ENCODE peak calls at places on chromosomes 16 and 17, in seven cellular contexts. One of them, this sample, is unnamed.

GRCh38 chr16:27984121-27984520 is 79.4 kb downstream of the GSG1L start:
- DNase-seq in tibial nerve: no peak
- DNase-seq in thoracic aorta: no peak
- DNase-seq in lower lobe of right lung: peak; percentile 9
- DNase-seq in Peyer's patch: no peak
- DNase-seq in psoas muscle: no peak
- DNase-seq in stomach: no peak
- DNase-seq in this sample: no peak

GRCh38 chr17:16516594-16517018 is 24.6 kb upstream of the LRRC75A start:
- DNase-seq in tibial nerve: no peak
- DNase-seq in thoracic aorta: no peak
- DNase-seq in lower lobe of right lung: no peak
- DNase-seq in Peyer's patch: no peak
- DNase-seq in psoas muscle: peak; percentile 38
- DNase-seq in stomach: no peak
- DNase-seq in this sample: no peak

GRCh38 chr16:12078405-12079245 is 102.1 kb downstream of the SNX29 start:
- DNase-seq in tibial nerve: no peak
- DNase-seq in thoracic aorta: no peak
- DNase-seq in lower lobe of right lung: peak; percentile 44
- DNase-seq in Peyer's patch: no peak
- DNase-seq in psoas muscle: no peak
- DNase-seq in stomach: no peak
- DNase-seq in this sample: no peak

GRCh38 chr16:72787519-72788268 is 260.2 kb downstream of the ZFHX3 start:
- DNase-seq in tibial nerve: peak; percentile 58
- DNase-seq in thoracic aorta: peak; percentile 40
- DNase-seq in lower lobe of right lung: peak; percentile 81
- DNase-seq in Peyer's patch: peak; percentile 77
- DNase-seq in psoas muscle: peak; percentile 53
- DNase-seq in stomach: peak; percentile 77
- DNase-seq in this sample: peak; percentile 31

GRCh38 chr17:39096435-39097158 is 54.8 kb downstream of the PLXDC1 start:
- DNase-seq in tibial nerve: no peak
- DNase-seq in thoracic aorta: no peak
- DNase-seq in lower lobe of right lung: no peak
- DNase-seq in Peyer's patch: no peak
- DNase-seq in psoas muscle: no peak
- DNase-seq in stomach: no peak
- DNase-seq in this sample: peak; percentile 73

GRCh38 chr16:86396918-86397317 is 113.4 kb upstream of the FOXF1 start:
- DNase-seq in tibial nerve: no peak
- DNase-seq in thoracic aorta: no peak
- DNase-seq in lower lobe of right lung: no peak
- DNase-seq in Peyer's patch: no peak
- DNase-seq in psoas muscle: no peak
- DNase-seq in stomach: no peak
- DNase-seq in this sample: no peak

GRCh38 chr16:1918312-1918889 is at the start of gene HS3ST6:
- DNase-seq in tibial nerve: no peak
- DNase-seq in thoracic aorta: no peak
- DNase-seq in lower lobe of right lung: no peak
- DNase-seq in Peyer's patch: no peak
- DNase-seq in psoas muscle: no peak
- DNase-seq in stomach: no peak
- DNase-seq in this sample: no peak

GRCh38 chr16:83350466-83350865 is 457.3 kb upstream of the HSBP1 start:
- DNase-seq in tibial nerve: no peak
- DNase-seq in thoracic aorta: no peak
- DNase-seq in lower lobe of right lung: no peak
- DNase-seq in Peyer's patch: no peak
- DNase-seq in psoas muscle: no peak
- DNase-seq in stomach: no peak
- DNase-seq in this sample: no peak

GRCh38 chr17:79192503-79193500 is 118.2 kb downstream of the ENGASE start:
- DNase-seq in tibial nerve: no peak
- DNase-seq in thoracic aorta: no peak
- DNase-seq in lower lobe of right lung: no peak
- DNase-seq in Peyer's patch: no peak
- DNase-seq in psoas muscle: peak; percentile 27
- DNase-seq in stomach: no peak
- DNase-seq in this sample: peak; percentile 1

GRCh38 chr17:81483862-81484194 is 28.8 kb downstream of the ACTG1 start:
- DNase-seq in tibial nerve: no peak
- DNase-seq in thoracic aorta: no peak
- DNase-seq in lower lobe of right lung: no peak
- DNase-seq in Peyer's patch: no peak
- DNase-seq in psoas muscle: no peak
- DNase-seq in stomach: no peak
- DNase-seq in this sample: no peak

GRCh38 chr17:81483085-81483861 is 29.3 kb downstream of the ACTG1 start:
- DNase-seq in tibial nerve: no peak
- DNase-seq in thoracic aorta: no peak
- DNase-seq in lower lobe of right lung: no peak
- DNase-seq in Peyer's patch: no peak
- DNase-seq in psoas muscle: peak; percentile 62
- DNase-seq in stomach: no peak
- DNase-seq in this sample: peak; percentile 36

GRCh38 chr17:81486174-81486810 is 26.3 kb downstream of the ACTG1 start:
- DNase-seq in tibial nerve: no peak
- DNase-seq in thoracic aorta: no peak
- DNase-seq in lower lobe of right lung: no peak
- DNase-seq in Peyer's patch: no peak
- DNase-seq in psoas muscle: no peak
- DNase-seq in stomach: no peak
- DNase-seq in this sample: no peak

GRCh38 chr17:81482673-81483072 is 29.9 kb downstream of the ACTG1 start:
- DNase-seq in tibial nerve: no peak
- DNase-seq in thoracic aorta: no peak
- DNase-seq in lower lobe of right lung: no peak
- DNase-seq in Peyer's patch: no peak
- DNase-seq in psoas muscle: no peak
- DNase-seq in stomach: no peak
- DNase-seq in this sample: no peak

DNA sequence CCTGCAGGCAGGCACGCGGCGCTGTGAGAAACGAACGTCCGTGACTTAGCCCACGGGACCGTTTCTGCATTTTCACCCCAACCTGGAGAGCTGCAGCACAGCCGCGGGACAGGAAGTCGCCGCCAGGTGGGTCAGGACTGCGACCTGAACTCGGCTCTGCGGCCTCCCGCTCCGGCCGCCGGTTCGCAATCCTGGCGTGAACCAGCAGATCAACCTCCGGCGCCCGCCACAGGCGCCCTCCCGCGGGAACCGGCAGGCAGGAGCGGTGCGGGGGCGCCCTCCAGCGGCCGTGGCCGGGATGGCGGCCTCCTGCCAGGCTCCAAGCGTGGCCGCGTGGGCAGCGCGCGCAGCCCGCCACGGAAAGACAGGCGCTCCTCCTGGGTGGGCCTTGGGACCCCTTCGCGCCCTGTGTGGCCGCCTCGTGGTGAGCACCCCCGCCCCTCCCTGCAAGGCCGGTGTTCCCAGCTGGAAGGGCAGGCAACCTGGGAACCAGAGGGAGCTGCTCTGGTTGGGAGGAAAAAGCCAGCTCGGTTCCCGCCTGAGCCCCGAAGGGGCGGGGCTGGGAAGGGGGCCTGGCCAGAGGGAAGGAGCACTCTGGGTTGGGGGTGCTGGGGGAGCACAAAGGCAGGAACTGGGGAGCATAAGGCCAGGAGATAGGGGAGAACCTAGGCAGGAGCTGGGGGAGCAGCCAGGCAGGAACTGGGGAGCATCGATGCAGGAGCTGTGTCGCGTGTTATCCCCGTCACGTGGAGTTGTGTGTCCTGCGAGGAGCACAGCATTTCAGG is 28.2 kb downstream of the ACTG1 start:
- DNase-seq in tibial nerve: peak; percentile 82
- DNase-seq in thoracic aorta: peak; percentile 40
- DNase-seq in lower lobe of right lung: peak; percentile 94
- DNase-seq in Peyer's patch: peak; percentile 91
- DNase-seq in psoas muscle: peak; percentile 90
- DNase-seq in stomach: peak; percentile 93
- DNase-seq in this sample: peak; percentile 83
- H3K4me3 ChIP-seq in tibial nerve: peak overlapping the region; percentile 49
- H3K4me3 ChIP-seq in thoracic aorta: peak overlapping the region; percentile 64
- H3K4me3 ChIP-seq in lower lobe of right lung: peak overlapping the region; percentile 51
- H3K4me3 ChIP-seq in Peyer's patch: peak overlapping the region; percentile 48
- H3K4me3 ChIP-seq in psoas muscle: peak overlapping the region; percentile 64
- H3K4me3 ChIP-seq in stomach: peak overlapping the region; percentile 39
- H3K4me3 ChIP-seq in this sample: peak overlapping the region; percentile 49

DNA sequence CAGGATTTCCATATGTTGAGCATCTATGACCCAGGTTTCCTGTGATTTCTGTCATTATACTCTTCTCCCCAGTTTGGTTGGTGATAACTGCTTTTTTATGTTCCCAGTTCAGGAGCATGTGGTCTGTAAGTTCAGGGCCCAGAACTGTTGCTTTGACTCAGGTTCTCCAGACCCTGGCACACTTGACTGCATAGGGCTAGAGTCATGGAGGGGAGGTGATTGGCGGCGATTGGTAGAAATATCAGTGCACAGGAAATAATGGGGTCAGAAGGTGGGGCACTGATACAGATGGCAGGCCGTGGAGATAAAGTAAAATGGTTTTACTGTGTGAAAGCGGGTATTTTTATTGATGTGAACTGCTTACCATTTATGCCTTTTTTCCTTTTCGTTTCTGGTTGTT is 28.8 kb downstream of the TAC4 start:
- DNase-seq in tibial nerve: no peak
- DNase-seq in thoracic aorta: no peak
- DNase-seq in lower lobe of right lung: no peak
- DNase-seq in Peyer's patch: no peak
- DNase-seq in psoas muscle: no peak
- DNase-seq in stomach: no peak
- DNase-seq in this sample: peak; percentile 9
- H3K27ac ChIP-seq in tibial nerve: no peak overlapping the region
- H3K27ac ChIP-seq in thoracic aorta: no peak overlapping the region
- H3K27ac ChIP-seq in lower lobe of right lung: no peak overlapping the region
- H3K27ac ChIP-seq in Peyer's patch: no peak overlapping the region
- H3K27ac ChIP-seq in psoas muscle: no peak overlapping the region
- H3K27ac ChIP-seq in stomach: no peak overlapping the region
- H3K27ac ChIP-seq in this sample: peak overlapping the region; percentile 34

GRCh38 chr16:67445441-67445912 is 14.6 kb downstream of the HSD11B2 start:
- DNase-seq in tibial nerve: no peak
- DNase-seq in thoracic aorta: no peak
- DNase-seq in lower lobe of right lung: no peak
- DNase-seq in Peyer's patch: peak; percentile 53
- DNase-seq in psoas muscle: no peak
- DNase-seq in stomach: no peak
- DNase-seq in this sample: no peak

GRCh38 chr16:67445913-67446907 is 15.3 kb downstream of the HSD11B2 start:
- DNase-seq in tibial nerve: no peak
- DNase-seq in thoracic aorta: no peak
- DNase-seq in lower lobe of right lung: no peak
- DNase-seq in Peyer's patch: peak; percentile 81
- DNase-seq in psoas muscle: no peak
- DNase-seq in stomach: peak; percentile 61
- DNase-seq in this sample: no peak

GRCh38 chr16:67443299-67443698 is 12.4 kb downstream of the HSD11B2 start:
- DNase-seq in tibial nerve: peak; percentile 50
- DNase-seq in thoracic aorta: no peak
- DNase-seq in lower lobe of right lung: no peak
- DNase-seq in Peyer's patch: peak; percentile 49
- DNase-seq in psoas muscle: peak; percentile 67
- DNase-seq in stomach: no peak
- DNase-seq in this sample: no peak

GRCh38 chr16:67445126-67445426 is 14.2 kb downstream of the HSD11B2 start:
- DNase-seq in tibial nerve: no peak
- DNase-seq in thoracic aorta: no peak
- DNase-seq in lower lobe of right lung: no peak
- DNase-seq in Peyer's patch: no peak
- DNase-seq in psoas muscle: no peak
- DNase-seq in stomach: no peak
- DNase-seq in this sample: no peak

DNA sequence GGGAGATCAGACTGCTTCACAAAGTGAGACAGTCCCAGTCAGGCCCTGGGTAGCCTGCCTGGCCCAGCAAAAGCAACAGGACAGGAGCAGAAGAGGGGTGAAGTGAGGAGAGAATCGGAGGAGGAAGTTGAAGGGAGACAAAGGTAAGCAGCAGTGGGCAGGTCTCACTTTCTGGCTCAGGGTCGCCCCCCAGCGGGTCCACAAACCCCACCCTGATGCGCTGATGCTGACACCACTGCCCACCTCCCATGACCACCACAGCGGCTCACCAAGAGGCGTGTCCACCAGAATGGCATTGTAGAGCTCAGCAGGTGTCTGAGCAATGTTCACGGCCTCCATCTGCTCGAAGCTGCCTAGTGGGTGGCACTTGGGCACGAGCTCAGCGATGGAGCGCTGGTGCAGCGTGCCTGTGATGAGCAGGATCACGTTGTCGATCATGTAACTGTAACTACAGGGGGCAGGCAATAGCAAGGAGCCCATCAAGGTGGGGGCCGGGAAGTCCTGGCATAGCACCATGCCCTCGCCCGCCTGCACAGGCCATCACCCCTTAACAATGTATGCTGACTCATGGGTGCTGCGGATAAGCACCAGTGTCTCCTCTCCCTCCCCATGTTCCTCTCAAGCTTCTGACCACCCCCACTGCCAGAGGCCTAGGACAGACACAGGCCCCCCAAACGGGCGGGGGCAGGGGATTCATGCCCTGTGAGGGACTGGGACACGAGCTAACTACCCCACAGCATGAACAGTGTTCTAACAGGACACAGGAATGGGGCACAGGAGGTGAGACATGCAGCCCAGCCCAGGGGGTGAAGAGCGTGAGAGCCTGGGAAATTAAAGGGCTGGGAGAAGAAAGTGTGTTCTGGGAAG is 13.6 kb downstream of the HSD11B2 start:
- DNase-seq in tibial nerve: no peak
- DNase-seq in thoracic aorta: no peak
- DNase-seq in lower lobe of right lung: no peak
- DNase-seq in Peyer's patch: peak; percentile 48
- DNase-seq in psoas muscle: no peak
- DNase-seq in stomach: no peak
- DNase-seq in this sample: no peak
- TF ChIP-seq CTCF in tibial nerve: no peak
- TF ChIP-seq CTCF in thoracic aorta: no peak
- TF ChIP-seq CTCF in lower lobe of right lung: no peak
- TF ChIP-seq CTCF in Peyer's patch: no peak
- TF ChIP-seq CTCF in psoas muscle: no peak
- TF ChIP-seq CTCF in stomach: no peak
- TF ChIP-seq CTCF in this sample: no peak

DNA sequence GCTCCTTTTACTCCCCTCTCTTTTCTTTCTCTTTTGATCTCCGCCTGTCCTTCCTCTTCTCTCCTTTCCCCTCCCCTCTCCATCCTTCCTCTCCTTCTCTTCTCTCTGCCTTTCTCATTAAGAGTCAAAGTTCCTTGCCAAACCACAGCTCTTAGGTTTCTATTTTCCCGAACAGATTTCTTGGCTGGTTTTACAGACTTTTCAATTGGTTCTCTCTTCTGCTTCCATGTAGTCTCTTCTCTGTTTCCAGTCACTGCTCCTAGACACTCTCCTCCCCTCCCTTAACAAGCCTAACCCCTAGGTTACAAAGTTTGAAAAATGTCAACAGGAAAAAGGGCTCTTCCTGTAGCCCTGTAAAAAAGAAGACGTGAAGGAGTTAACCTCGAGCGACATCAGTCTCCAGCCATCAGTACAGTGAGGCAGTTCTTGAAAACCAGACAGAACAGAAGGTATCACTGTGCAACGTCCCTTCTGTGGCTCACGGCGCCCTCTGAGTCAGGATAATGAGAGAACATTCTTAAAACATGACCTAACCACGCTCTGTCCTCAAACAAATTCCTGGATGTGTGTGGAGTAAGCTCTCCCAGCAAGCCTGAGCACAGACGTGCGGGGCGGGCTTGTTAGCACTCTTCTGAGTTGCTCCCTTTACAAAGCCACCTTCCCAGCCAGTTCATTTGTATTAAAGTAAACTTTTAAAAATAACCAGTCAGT is 11.6 kb upstream of the MARCHF10 start:
- DNase-seq in tibial nerve: peak; percentile 21
- DNase-seq in thoracic aorta: peak; percentile 76
- DNase-seq in lower lobe of right lung: peak; percentile 83
- DNase-seq in Peyer's patch: no peak
- DNase-seq in psoas muscle: peak; percentile 62
- DNase-seq in stomach: peak; percentile 63
- DNase-seq in this sample: no peak
- H3K4me3 ChIP-seq in tibial nerve: no peak overlapping the region
- H3K4me3 ChIP-seq in thoracic aorta: peak overlapping the region; percentile 52
- H3K4me3 ChIP-seq in lower lobe of right lung: no peak overlapping the region
- H3K4me3 ChIP-seq in Peyer's patch: no peak overlapping the region
- H3K4me3 ChIP-seq in psoas muscle: no peak overlapping the region
- H3K4me3 ChIP-seq in stomach: no peak overlapping the region
- H3K4me3 ChIP-seq in this sample: no peak overlapping the region